ENCODE peak calls at places on chromosomes 1 and 21, in nine cellular contexts. T, U, E, R, L, D, J, C and H are unnamed samples.

GRCh38 chr1:2229921-2230700 is 2.0 kb downstream of the SKI start:
- DNase-seq in T (no peak), U (no peak), E (peak), R (peak), L (no peak), D (no peak), J (peak), C (no peak), H (no peak)

GRCh38 chr21:38988211-38989096 is 182.7 kb downstream of the ETS2 start:
- DNase-seq in T (no peak), U (no peak), E (peak), R (no peak), L (peak), D (no peak), J (no peak), C (no peak), H (no peak)

GRCh38 chr1:208192989-208193388 is 51.2 kb downstream of the PLXNA2 start:
- DNase-seq in T (no peak), U (no peak), E (peak), R (no peak), L (no peak), D (no peak), J (no peak), C (no peak), H (no peak)

GRCh38 chr1:207964195-207964966 is 53.5 kb upstream of the CD34 start:
- DNase-seq in T (no peak), U (no peak), E (peak), R (no peak), L (peak), D (no peak), J (no peak), C (no peak), H (no peak)

GRCh38 chr1:183932412-183932811 is 105.1 kb downstream of the COLGALT2 start:
- DNase-seq in T (peak), U (no peak), E (peak), R (peak), L (no peak), D (no peak), J (peak), C (no peak), H (no peak)

GRCh38 chr1:204307334-204307883 is 52.3 kb downstream of the PLEKHA6 start:
- DNase-seq in T (no peak), U (no peak), E (peak), R (no peak), L (peak), D (peak), J (peak), C (no peak), H (peak)

GRCh38 chr1:7406641-7407546 is 364.2 kb upstream of the VAMP3 start:
- DNase-seq in T (peak), U (no peak), E (no peak), R (peak), L (peak), D (no peak), J (no peak), C (no peak), H (no peak)

GRCh38 chr1:84260852-84261518 is 40.5 kb upstream of the SAMD13 start:
- DNase-seq in T (no peak), U (no peak), E (no peak), R (no peak), L (no peak), D (no peak), J (no peak), C (no peak), H (no peak)

GRCh38 chr1:53699981-53700380 is 39.0 kb downstream of the GLIS1 start:
- DNase-seq in T (no peak), U (no peak), E (no peak), R (no peak), L (no peak), D (no peak), J (no peak), C (no peak), H (no peak)

GRCh38 chr1:211198111-211198510 is 61.1 kb upstream of the RCOR3 start:
- DNase-seq in T (no peak), U (no peak), E (peak), R (no peak), L (no peak), D (no peak), J (no peak), C (no peak), H (no peak)

GRCh38 chr1:159175571-159175970 is 4.2 kb downstream of the CADM3 start:
- DNase-seq in T (no peak), U (no peak), E (no peak), R (no peak), L (no peak), D (no peak), J (no peak), C (no peak), H (no peak)

GRCh38 chr1:36115931-36116330 is 9.1 kb downstream of the COL8A2 start:
- DNase-seq in T (no peak), U (no peak), E (peak), R (no peak), L (no peak), D (no peak), J (no peak), C (no peak), H (no peak)

GRCh38 chr1:32414186-32414886 is 20.1 kb upstream of the BSDC1 start:
- DNase-seq in T (no peak), U (no peak), E (no peak), R (no peak), L (no peak), D (no peak), J (no peak), C (no peak), H (no peak)

GRCh38 chr1:23793018-23793781 is 2.3 kb downstream of the LYPLA2 start:
- DNase-seq in T (peak), U (no peak), E (no peak), R (no peak), L (peak), D (no peak), J (no peak), C (peak), H (no peak)

GRCh38 chr1:232938926-232939325 is 11.5 kb upstream of the NTPCR start:
- DNase-seq in T (no peak), U (no peak), E (no peak), R (no peak), L (no peak), D (no peak), J (no peak), C (no peak), H (no peak)

GRCh38 chr1:21334214-21335087 is 44.2 kb upstream of the ECE1 start:
- DNase-seq in T (peak), U (no peak), E (peak), R (peak), L (no peak), D (peak), J (peak), C (peak), H (peak)

GRCh38 chr21:25092441-25093011 is 514.8 kb downstream of the MRPL39 start:
- DNase-seq in T (no peak), U (no peak), E (no peak), R (no peak), L (no peak), D (no peak), J (no peak), C (no peak), H (no peak)

GRCh38 chr21:41582298-41582840 is 74.4 kb upstream of the TMPRSS2 start:
- DNase-seq in T (no peak), U (no peak), E (no peak), R (no peak), L (no peak), D (no peak), J (no peak), C (no peak), H (no peak)

GRCh38 chr1:33716976-33717688 is 146.7 kb upstream of the HMGB4 start:
- DNase-seq in T (no peak), U (no peak), E (no peak), R (no peak), L (no peak), D (no peak), J (no peak), C (no peak), H (no peak)

GRCh38 chr1:156143765-156144489 is 9.5 kb upstream of the SEMA4A start:
- DNase-seq in T (no peak), U (no peak), E (peak), R (no peak), L (no peak), D (no peak), J (no peak), C (no peak), H (no peak)

GRCh38 chr1:24955161-24955560 is 25.1 kb upstream of the RUNX3 start:
- DNase-seq in T (no peak), U (no peak), E (no peak), R (no peak), L (no peak), D (no peak), J (no peak), C (no peak), H (no peak)

GRCh38 chr1:88697503-88697902 is 13.4 kb downstream of the PKN2 start:
- DNase-seq in T (no peak), U (no peak), E (peak), R (no peak), L (no peak), D (no peak), J (no peak), C (no peak), H (no peak)

GRCh38 chr1:172777767-172778166 is 118.9 kb downstream of the FASLG start:
- DNase-seq in T (no peak), U (no peak), E (no peak), R (no peak), L (no peak), D (no peak), J (no peak), C (no peak), H (no peak)

GRCh38 chr1:200969726-200970521 is 53.6 kb downstream of the KIF21B start:
- DNase-seq in T (no peak), U (no peak), E (no peak), R (no peak), L (no peak), D (no peak), J (no peak), C (no peak), H (peak)

GRCh38 chr1:19484338-19484792 is 974 bp downstream of the CAPZB start:
- DNase-seq in T (no peak), U (no peak), E (peak), R (no peak), L (no peak), D (no peak), J (no peak), C (no peak), H (no peak)

GRCh38 chr1:33390550-33390949 is 40.3 kb downstream of the PHC2 start:
- DNase-seq in T (no peak), U (no peak), E (peak), R (no peak), L (no peak), D (no peak), J (no peak), C (no peak), H (no peak)

GRCh38 chr1:81801032-81801833 is 499 bp downstream of the ADGRL2 start:
- DNase-seq in T (peak), U (peak), E (peak), R (peak), L (peak), D (peak), J (peak), C (peak), H (peak)

GRCh38 chr1:3352084-3352951 is 102.1 kb upstream of the ARHGEF16 start:
- DNase-seq in T (no peak), U (no peak), E (peak), R (peak), L (peak), D (peak), J (peak), C (no peak), H (no peak)

GRCh38 chr1:190353538-190354101 is 124.0 kb downstream of the BRINP3 start:
- DNase-seq in T (no peak), U (no peak), E (no peak), R (no peak), L (no peak), D (no peak), J (no peak), C (no peak), H (no peak)

GRCh38 chr1:168945870-168946269 is 160.6 kb upstream of the ATP1B1 start:
- DNase-seq in T (peak), U (no peak), E (no peak), R (peak), L (no peak), D (peak), J (peak), C (no peak), H (no peak)

GRCh38 chr1:248102847-248103246 is 7.9 kb downstream of the OR2L13 start:
- DNase-seq in T (no peak), U (no peak), E (no peak), R (no peak), L (no peak), D (no peak), J (no peak), C (no peak), H (no peak)

GRCh38 chr1:74835046-74835445 is 102.1 kb downstream of the TYW3 start:
- DNase-seq in T (no peak), U (no peak), E (no peak), R (no peak), L (no peak), D (no peak), J (no peak), C (no peak), H (no peak)

GRCh38 chr21:42311160-42311559 is 4.0 kb downstream of the TFF3 start:
- DNase-seq in T (no peak), U (no peak), E (no peak), R (no peak), L (no peak), D (no peak), J (no peak), C (no peak), H (no peak)

GRCh38 chr1:157781048-157781447 is 4.1 kb upstream of the FCRL2 start:
- DNase-seq in T (no peak), U (no peak), E (no peak), R (no peak), L (no peak), D (no peak), J (no peak), C (no peak), H (no peak)

GRCh38 chr1:85554630-85555327 is 25.8 kb upstream of the CCN1 start:
- DNase-seq in T (no peak), U (no peak), E (peak), R (no peak), L (no peak), D (no peak), J (no peak), C (no peak), H (no peak)

GRCh38 chr21:17848228-17848627 is 29.1 kb upstream of the C21orf91 start:
- DNase-seq in T (peak), U (no peak), E (peak), R (peak), L (no peak), D (no peak), J (peak), C (no peak), H (no peak)